ENCODE peak calls at places on chromosome X, in six cellular contexts. W is hypothalamus; Z is HCT116; U is CD4-positive, alpha-beta T cell; P is mucosa of descending colon; D is endothelial cell. A is an unnamed sample.

GRCh38 chrX:126509917-126510316 is 42.7 kb downstream of the DCAF12L1 start:
- DNase-seq in W (no peak), Z (no peak), U (no peak), P (no peak), D (no peak), A (no peak)

GRCh38 chrX:98480606-98481005 is 1596.9 kb downstream of the RPA4 start:
- DNase-seq in W (no peak), Z (no peak), U (no peak), P (no peak), D (no peak), A (no peak)

GRCh38 chrX:55142206-55142918 is 53.5 kb downstream of the PAGE2 start:
- DNase-seq in W (no peak), Z (no peak), U (no peak), P (peak; percentile 34), D (no peak), A (no peak)

GRCh38 chrX:4674028-4674782 is 960.8 kb upstream of the PRKX start:
- DNase-seq in W (no peak), Z (no peak), U (no peak), P (no peak), D (no peak), A (no peak)

GRCh38 chrX:50881028-50881427 is 29.5 kb upstream of the BMP15 start:
- DNase-seq in W (no peak), Z (no peak), U (no peak), P (no peak), D (no peak), A (no peak)

GRCh38 chrX:8364369-8365141 is 100.1 kb upstream of the VCX3B start:
- DNase-seq in W (no peak), Z (no peak), U (no peak), P (peak; percentile 17), D (peak; percentile 47), A (no peak)

GRCh38 chrX:22122510-22122909 is 90.4 kb downstream of the PHEX start:
- DNase-seq in W (no peak), Z (no peak), U (no peak), P (no peak), D (no peak), A (no peak)

GRCh38 chrX:16148896-16149295 is 18.4 kb upstream of the MAGEB17 start:
- DNase-seq in W (no peak), Z (no peak), U (no peak), P (no peak), D (no peak), A (no peak)

GRCh38 chrX:9204560-9204959 is 170.6 kb upstream of the FAM9B start:
- DNase-seq in W (no peak), Z (no peak), U (no peak), P (no peak), D (no peak), A (no peak)

GRCh38 chrX:2446815-2447214 is 54.0 kb downstream of the DHRSX start:
- DNase-seq in W (no peak), Z (no peak), U (no peak), P (no peak), D (no peak), A (no peak)

GRCh38 chrX:102837843-102838242 is 99.2 kb upstream of the RAB40AL start:
- DNase-seq in W (no peak), Z (no peak), U (no peak), P (no peak), D (no peak), A (no peak)

GRCh38 chrX:136953867-136954787 is 73.6 kb upstream of the RBMX start:
- DNase-seq in W (peak; percentile 3), Z (peak; percentile 40), U (peak; percentile 25), P (peak; percentile 80), D (peak; percentile 53), A (peak; percentile 27)

GRCh38 chrX:110001702-110002299 is 1.1 kb upstream of the TMEM164 start:
- DNase-seq in W (no peak), Z (no peak), U (no peak), P (no peak), D (no peak), A (no peak)

GRCh38 chrX:24341795-24342194 is 18.6 kb upstream of the SUPT20HL1 start:
- DNase-seq in W (no peak), Z (no peak), U (no peak), P (no peak), D (no peak), A (no peak)

GRCh38 chrX:18348047-18348446 is 6.4 kb downstream of the SCML2 start:
- DNase-seq in W (no peak), Z (no peak), U (no peak), P (no peak), D (no peak), A (no peak)

GRCh38 chrX:153973127-153974002 is 811 bp downstream of the TMEM187 start:
- DNase-seq in W (no peak), Z (no peak), U (no peak), P (no peak), D (no peak), A (no peak)